ENCODE peak calls at places on chromosomes 4 and X, in seven cellular contexts. One of them, this sample, is unnamed.

GRCh38 chr4:56307423-56307822 is 79.9 kb downstream of the AASDH start:
- DNase-seq in neural progenitor cell: no peak
- DNase-seq in cardiac fibroblast: peak
- DNase-seq in thoracic aorta: no peak
- DNase-seq in GM06990: no peak
- DNase-seq in fibroblast of mammary gland: peak
- DNase-seq in HCT116: peak
- DNase-seq in this sample: no peak

GRCh38 chr4:4860803-4861591 is 1.5 kb downstream of the MSX1 start:
- DNase-seq in neural progenitor cell: peak
- DNase-seq in cardiac fibroblast: peak
- DNase-seq in thoracic aorta: no peak
- DNase-seq in GM06990: no peak
- DNase-seq in fibroblast of mammary gland: peak
- DNase-seq in HCT116: no peak
- DNase-seq in this sample: no peak

GRCh38 chr4:1459081-1459480 is 52.8 kb upstream of the NKX1-1 start:
- DNase-seq in neural progenitor cell: no peak
- DNase-seq in cardiac fibroblast: no peak
- DNase-seq in thoracic aorta: no peak
- DNase-seq in GM06990: no peak
- DNase-seq in fibroblast of mammary gland: no peak
- DNase-seq in HCT116: no peak
- DNase-seq in this sample: no peak

GRCh38 chr4:139763668-139764067 is 98.0 kb downstream of the MGST2 start:
- DNase-seq in neural progenitor cell: no peak
- DNase-seq in cardiac fibroblast: no peak
- DNase-seq in thoracic aorta: no peak
- DNase-seq in GM06990: no peak
- DNase-seq in fibroblast of mammary gland: no peak
- DNase-seq in HCT116: no peak
- DNase-seq in this sample: no peak

GRCh38 chr4:90184560-90184959 is 57.4 kb downstream of the CCSER1 start:
- DNase-seq in neural progenitor cell: no peak
- DNase-seq in cardiac fibroblast: no peak
- DNase-seq in thoracic aorta: no peak
- DNase-seq in GM06990: no peak
- DNase-seq in fibroblast of mammary gland: no peak
- DNase-seq in HCT116: no peak
- DNase-seq in this sample: no peak

GRCh38 chrX:129958814-129959492 is 23.5 kb upstream of the BCORL1 start:
- DNase-seq in neural progenitor cell: no peak
- DNase-seq in cardiac fibroblast: no peak
- DNase-seq in thoracic aorta: no peak
- DNase-seq in GM06990: no peak
- DNase-seq in fibroblast of mammary gland: no peak
- DNase-seq in HCT116: no peak
- DNase-seq in this sample: no peak

GRCh38 chrX:82816572-82816971 is 691.5 kb upstream of the POU3F4 start:
- DNase-seq in neural progenitor cell: no peak
- DNase-seq in cardiac fibroblast: peak
- DNase-seq in thoracic aorta: no peak
- DNase-seq in GM06990: no peak
- DNase-seq in fibroblast of mammary gland: peak
- DNase-seq in HCT116: peak
- DNase-seq in this sample: no peak

GRCh38 chr4:20428410-20429160 is 176.9 kb downstream of the SLIT2 start:
- DNase-seq in neural progenitor cell: peak
- DNase-seq in cardiac fibroblast: peak
- DNase-seq in thoracic aorta: no peak
- DNase-seq in GM06990: no peak
- DNase-seq in fibroblast of mammary gland: peak
- DNase-seq in HCT116: no peak
- DNase-seq in this sample: no peak

GRCh38 chrX:109840585-109840984 is 107.5 kb upstream of the ACSL4 start:
- DNase-seq in neural progenitor cell: no peak
- DNase-seq in cardiac fibroblast: peak
- DNase-seq in thoracic aorta: peak
- DNase-seq in GM06990: no peak
- DNase-seq in fibroblast of mammary gland: peak
- DNase-seq in HCT116: peak
- DNase-seq in this sample: peak

GRCh38 chr4:175309041-175309440 is 390.9 kb downstream of the ADAM29 start:
- DNase-seq in neural progenitor cell: no peak
- DNase-seq in cardiac fibroblast: peak
- DNase-seq in thoracic aorta: no peak
- DNase-seq in GM06990: no peak
- DNase-seq in fibroblast of mammary gland: peak
- DNase-seq in HCT116: no peak
- DNase-seq in this sample: no peak

GRCh38 chr4:165874799-165875371 is 1.8 kb downstream of the TLL1 start:
- DNase-seq in neural progenitor cell: peak
- DNase-seq in cardiac fibroblast: peak
- DNase-seq in thoracic aorta: no peak
- DNase-seq in GM06990: peak
- DNase-seq in fibroblast of mammary gland: peak
- DNase-seq in HCT116: no peak
- DNase-seq in this sample: no peak

GRCh38 chr4:72496119-72496518 is 72.9 kb downstream of the ADAMTS3 start:
- DNase-seq in neural progenitor cell: no peak
- DNase-seq in cardiac fibroblast: peak
- DNase-seq in thoracic aorta: no peak
- DNase-seq in GM06990: no peak
- DNase-seq in fibroblast of mammary gland: peak
- DNase-seq in HCT116: no peak
- DNase-seq in this sample: no peak

GRCh38 chrX:118271770-118272169 is 74.1 kb upstream of the WDR44 start:
- DNase-seq in neural progenitor cell: peak
- DNase-seq in cardiac fibroblast: peak
- DNase-seq in thoracic aorta: no peak
- DNase-seq in GM06990: no peak
- DNase-seq in fibroblast of mammary gland: peak
- DNase-seq in HCT116: no peak
- DNase-seq in this sample: no peak

GRCh38 chrX:16868920-16869319 is 1.2 kb downstream of the RBBP7 start:
- DNase-seq in neural progenitor cell: no peak
- DNase-seq in cardiac fibroblast: no peak
- DNase-seq in thoracic aorta: no peak
- DNase-seq in GM06990: peak
- DNase-seq in fibroblast of mammary gland: no peak
- DNase-seq in HCT116: no peak
- DNase-seq in this sample: no peak

GRCh38 chr4:127846765-127847164 is 33.9 kb upstream of the PLK4 start:
- DNase-seq in neural progenitor cell: no peak
- DNase-seq in cardiac fibroblast: no peak
- DNase-seq in thoracic aorta: no peak
- DNase-seq in GM06990: no peak
- DNase-seq in fibroblast of mammary gland: no peak
- DNase-seq in HCT116: no peak
- DNase-seq in this sample: no peak

GRCh38 chrX:55778322-55778721 is 60.8 kb downstream of the RRAGB start:
- DNase-seq in neural progenitor cell: no peak
- DNase-seq in cardiac fibroblast: no peak
- DNase-seq in thoracic aorta: no peak
- DNase-seq in GM06990: no peak
- DNase-seq in fibroblast of mammary gland: no peak
- DNase-seq in HCT116: no peak
- DNase-seq in this sample: no peak

GRCh38 chr4:164572877-164573279 is 181.1 kb upstream of the SMIM31 start:
- DNase-seq in neural progenitor cell: no peak
- DNase-seq in cardiac fibroblast: peak
- DNase-seq in thoracic aorta: no peak
- DNase-seq in GM06990: no peak
- DNase-seq in fibroblast of mammary gland: peak
- DNase-seq in HCT116: peak
- DNase-seq in this sample: peak

GRCh38 chr4:24583451-24584174 is 741 bp downstream of the DHX15 start:
- DNase-seq in neural progenitor cell: peak
- DNase-seq in cardiac fibroblast: peak
- DNase-seq in thoracic aorta: peak
- DNase-seq in GM06990: peak
- DNase-seq in fibroblast of mammary gland: peak
- DNase-seq in HCT116: peak
- DNase-seq in this sample: no peak

GRCh38 chr4:135670548-135670947 is 1469.0 kb upstream of the PABPC4L start:
- DNase-seq in neural progenitor cell: no peak
- DNase-seq in cardiac fibroblast: no peak
- DNase-seq in thoracic aorta: no peak
- DNase-seq in GM06990: no peak
- DNase-seq in fibroblast of mammary gland: no peak
- DNase-seq in HCT116: no peak
- DNase-seq in this sample: no peak
- TF ChIP-seq CTCF in neural progenitor cell: peak
- TF ChIP-seq CTCF in cardiac fibroblast: no peak
- TF ChIP-seq CTCF in thoracic aorta: no peak
- TF ChIP-seq CTCF in GM06990: no peak
- TF ChIP-seq CTCF in fibroblast of mammary gland: no peak
- TF ChIP-seq CTCF in HCT116: peak
- TF ChIP-seq CTCF in this sample: no peak

DNA sequence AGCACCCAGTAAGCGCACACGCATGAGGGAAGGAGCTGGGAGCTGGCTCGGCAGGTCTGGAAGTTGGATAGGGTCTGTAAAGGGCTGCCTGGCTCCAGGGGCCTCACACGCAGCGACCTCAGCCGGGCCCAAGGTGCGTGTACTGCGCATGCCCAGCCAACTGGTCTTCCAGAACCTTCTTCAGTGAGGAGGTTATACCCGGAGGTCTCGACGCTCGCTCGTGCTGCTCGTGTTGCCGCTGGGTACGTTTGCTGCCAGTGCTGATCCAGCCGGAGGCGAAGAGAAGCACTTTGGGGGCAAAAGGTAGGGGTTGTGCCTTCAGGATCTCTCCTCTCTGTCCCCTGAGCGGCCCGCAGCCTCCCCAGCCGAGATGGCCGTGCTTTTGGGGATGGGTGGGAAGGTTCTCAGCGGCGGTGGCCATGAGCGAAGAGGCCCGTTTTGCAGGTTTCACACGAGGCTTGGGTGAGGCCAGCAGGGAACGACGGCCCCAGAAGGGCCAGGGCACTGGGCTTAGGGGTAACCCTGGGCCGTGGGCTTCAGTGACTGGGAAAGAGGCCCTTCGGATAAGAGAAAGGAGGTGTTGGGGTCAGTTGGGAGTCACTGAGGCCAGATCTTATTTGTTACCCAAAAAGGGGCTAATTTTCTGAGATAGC is 3.8 kb upstream of the CXCL9 start:
- DNase-seq in neural progenitor cell: no peak
- DNase-seq in cardiac fibroblast: no peak
- DNase-seq in thoracic aorta: no peak
- DNase-seq in GM06990: no peak
- DNase-seq in fibroblast of mammary gland: no peak
- DNase-seq in HCT116: no peak
- DNase-seq in this sample: no peak
- H3K4me3 ChIP-seq in neural progenitor cell: no peak
- H3K4me3 ChIP-seq in cardiac fibroblast: peak
- H3K4me3 ChIP-seq in thoracic aorta: no peak
- H3K4me3 ChIP-seq in GM06990: no peak
- H3K4me3 ChIP-seq in fibroblast of mammary gland: no peak
- H3K4me3 ChIP-seq in HCT116: no peak
- H3K4me3 ChIP-seq in this sample: no peak

DNA sequence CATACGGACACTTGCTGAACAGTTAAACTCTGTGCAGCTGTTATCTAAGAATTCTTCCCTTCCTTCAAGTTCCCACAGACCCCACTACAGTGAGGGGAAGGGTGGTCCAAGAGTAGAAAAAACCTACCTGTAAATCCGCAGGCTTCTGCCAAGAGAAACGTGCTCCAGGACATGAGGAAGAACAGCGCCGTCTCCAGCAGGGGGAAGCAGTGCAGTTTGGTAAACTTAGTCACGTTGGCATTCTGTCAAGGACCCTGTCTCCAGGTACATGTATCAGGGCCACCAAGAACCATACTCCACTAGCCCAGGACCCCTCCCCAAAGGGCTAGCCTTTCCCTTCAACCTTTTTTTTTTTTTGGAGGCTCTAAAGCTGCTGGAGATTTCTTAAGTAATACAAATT is 79.9 kb downstream of the CHST7 start:
- DNase-seq in neural progenitor cell: peak
- DNase-seq in cardiac fibroblast: no peak
- DNase-seq in thoracic aorta: no peak
- DNase-seq in GM06990: no peak
- DNase-seq in fibroblast of mammary gland: no peak
- DNase-seq in HCT116: no peak
- DNase-seq in this sample: no peak
- TF ChIP-seq CTCF in neural progenitor cell: peak
- TF ChIP-seq CTCF in cardiac fibroblast: peak
- TF ChIP-seq CTCF in thoracic aorta: no peak
- TF ChIP-seq CTCF in GM06990: peak
- TF ChIP-seq CTCF in fibroblast of mammary gland: peak
- TF ChIP-seq CTCF in HCT116: peak
- TF ChIP-seq CTCF in this sample: peak

GRCh38 chr4:15541941-15542340 is 72.3 kb downstream of the CC2D2A start:
- DNase-seq in neural progenitor cell: no peak
- DNase-seq in cardiac fibroblast: no peak
- DNase-seq in thoracic aorta: no peak
- DNase-seq in GM06990: no peak
- DNase-seq in fibroblast of mammary gland: no peak
- DNase-seq in HCT116: no peak
- DNase-seq in this sample: no peak

GRCh38 chr4:15542795-15543194 is 73.1 kb downstream of the CC2D2A start:
- DNase-seq in neural progenitor cell: no peak
- DNase-seq in cardiac fibroblast: no peak
- DNase-seq in thoracic aorta: no peak
- DNase-seq in GM06990: no peak
- DNase-seq in fibroblast of mammary gland: no peak
- DNase-seq in HCT116: no peak
- DNase-seq in this sample: no peak

GRCh38 chr4:15544196-15544730 is 74.6 kb downstream of the CC2D2A start:
- DNase-seq in neural progenitor cell: peak
- DNase-seq in cardiac fibroblast: no peak
- DNase-seq in thoracic aorta: no peak
- DNase-seq in GM06990: no peak
- DNase-seq in fibroblast of mammary gland: no peak
- DNase-seq in HCT116: no peak
- DNase-seq in this sample: no peak

GRCh38 chr4:15545371-15545770 is 75.7 kb downstream of the CC2D2A start:
- DNase-seq in neural progenitor cell: no peak
- DNase-seq in cardiac fibroblast: no peak
- DNase-seq in thoracic aorta: no peak
- DNase-seq in GM06990: no peak
- DNase-seq in fibroblast of mammary gland: no peak
- DNase-seq in HCT116: no peak
- DNase-seq in this sample: no peak

DNA sequence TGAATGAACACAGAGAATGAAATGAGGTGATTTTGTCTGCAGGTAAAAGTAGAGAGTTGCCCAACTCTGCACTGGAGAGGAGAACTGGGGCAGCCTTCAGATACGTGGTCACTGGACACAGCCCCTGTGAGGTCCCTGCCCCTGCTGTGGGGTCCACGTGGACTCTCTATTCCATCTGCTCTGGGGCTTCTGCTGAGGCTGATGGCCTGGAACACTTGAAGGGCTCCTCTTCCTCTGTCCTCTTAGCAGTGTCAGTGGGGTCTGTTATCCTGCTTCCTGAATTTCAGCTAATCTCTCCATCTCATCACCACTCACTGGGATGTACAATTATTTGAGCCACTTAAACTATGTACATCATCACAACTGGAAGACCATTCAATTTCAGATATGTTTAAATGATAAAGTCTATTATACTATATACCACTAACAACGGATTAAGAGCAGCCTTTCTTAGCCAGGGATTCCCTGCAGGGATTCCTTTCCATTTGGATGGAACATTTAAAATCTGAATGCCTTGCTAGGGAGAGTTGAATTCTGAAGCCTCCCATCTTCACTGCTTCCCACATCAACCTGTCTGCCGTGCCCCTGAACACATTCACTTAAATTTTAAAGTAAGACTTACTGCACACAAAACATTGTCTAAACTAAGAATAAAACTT is 74.0 kb downstream of the CC2D2A start:
- DNase-seq in neural progenitor cell: no peak
- DNase-seq in cardiac fibroblast: no peak
- DNase-seq in thoracic aorta: no peak
- DNase-seq in GM06990: no peak
- DNase-seq in fibroblast of mammary gland: no peak
- DNase-seq in HCT116: no peak
- DNase-seq in this sample: no peak
- H3K4me3 ChIP-seq in neural progenitor cell: no peak
- H3K4me3 ChIP-seq in cardiac fibroblast: no peak
- H3K4me3 ChIP-seq in thoracic aorta: no peak
- H3K4me3 ChIP-seq in GM06990: no peak
- H3K4me3 ChIP-seq in fibroblast of mammary gland: no peak
- H3K4me3 ChIP-seq in HCT116: no peak
- H3K4me3 ChIP-seq in this sample: no peak